ENCODE peak calls at places on chromosomes 11 and 22, in seven cellular contexts. N is caudate nucleus, I is NCI-H748 treated with DMSO at 0.1 percent for 48 hours, U is H7, J is KBM-7, P is GF-D8, K is HFFc6. O is an unnamed sample.

GRCh38 chr11:121890377-121890776 is 225.6 kb downstream of the BLID start:
- DNase-seq in I (no peak), P (no peak), N (no peak), K (peak), U (no peak), J (no peak), O (no peak)

GRCh38 chr11:63277345-63277943 is 34.0 kb upstream of the SLC22A25 start:
- DNase-seq in K (no peak), P (no peak), N (no peak), U (peak), J (no peak), I (no peak), O (no peak)

GRCh38 chr11:117313828-117314768 is 2.0 kb downstream of the BACE1 start:
- DNase-seq in N (no peak), P (no peak), U (peak), J (no peak), I (no peak), K (no peak), O (no peak)

GRCh38 chr22:45295492-45295891 is 10.7 kb downstream of the UPK3A start:
- DNase-seq in K (no peak), I (no peak), P (no peak), J (no peak), N (no peak), U (no peak), O (no peak)

GRCh38 chr11:79437274-79437980 is 3.4 kb downstream of the TENM4 start:
- DNase-seq in K (peak), N (peak), U (peak), P (no peak), J (no peak), I (peak), O (peak)

GRCh38 chr11:35484435-35484834 is 41.0 kb downstream of the PAMR1 start:
- DNase-seq in P (no peak), U (no peak), J (no peak), I (no peak), N (no peak), K (peak), O (no peak)

GRCh38 chr11:23680488-23681230 is 816.2 kb upstream of the LUZP2 start:
- DNase-seq in P (no peak), J (no peak), N (no peak), I (no peak), K (no peak), U (peak), O (no peak)

GRCh38 chr11:110897035-110897434 is 184.8 kb upstream of the ARHGAP20 start:
- DNase-seq in J (no peak), P (no peak), U (no peak), I (no peak), K (peak), N (no peak), O (no peak)

GRCh38 chr11:64859542-64860414 is 15.3 kb upstream of the CDC42BPG start:
- DNase-seq in N (no peak), P (peak), U (no peak), J (peak), K (no peak), I (no peak), O (no peak)

O was measured in lower leg skin.